ENCODE peak calls at places on chromosome 4, in five cellular contexts. Z is stimulated activated naive CD4-positive, alpha-beta T cell; W is T-helper 1 cell; K is HT-29; E is NCI-H524. I is an unnamed sample.

GRCh38 chr4:33302298-33302697 is 2582.1 kb downstream of the PCDH7 start:
- DNase-seq in Z (no peak), W (no peak), K (no peak), E (no peak), I (no peak)

GRCh38 chr4:2934077-2934812 is 29.0 kb downstream of the NOP14 start:
- DNase-seq in Z (peak), W (peak), K (peak), E (no peak), I (no peak)

GRCh38 chr4:10655968-10656367 is 28.6 kb downstream of the CLNK start:
- DNase-seq in Z (no peak), W (no peak), K (peak), E (no peak), I (no peak)

GRCh38 chr4:12724520-12724919 is 759.6 kb downstream of the RAB28 start:
- DNase-seq in Z (no peak), W (no peak), K (peak), E (no peak), I (no peak)

GRCh38 chr4:73822389-73822788 is 14.1 kb upstream of the CXCL6 start:
- DNase-seq in Z (no peak), W (no peak), K (no peak), E (no peak), I (no peak)

GRCh38 chr4:182800216-182800515 is 117.0 kb downstream of the DCTD start:
- DNase-seq in Z (no peak), W (no peak), K (no peak), E (no peak), I (no peak)

GRCh38 chr4:103915224-103915869 is 195.6 kb upstream of the TACR3 start:
- DNase-seq in Z (no peak), W (no peak), K (peak), E (no peak), I (peak)

GRCh38 chr4:123064390-123064789 is 142.0 kb upstream of the NUDT6 start:
- DNase-seq in Z (no peak), W (no peak), K (no peak), E (no peak), I (no peak)

GRCh38 chr4:25875281-25875745 is 12.5 kb upstream of the SEL1L3 start:
- DNase-seq in Z (no peak), W (no peak), K (no peak), E (no peak), I (no peak)

GRCh38 chr4:3338976-3339531 is 46.2 kb downstream of the RGS12 start:
- DNase-seq in Z (no peak), W (no peak), K (no peak), E (no peak), I (no peak)

GRCh38 chr4:155885666-155886065 is 17.8 kb upstream of the TDO2 start:
- DNase-seq in Z (no peak), W (no peak), K (no peak), E (no peak), I (no peak)

GRCh38 chr4:162461952-162462351 is 298.2 kb upstream of the FSTL5 start:
- DNase-seq in Z (no peak), W (no peak), K (peak), E (no peak), I (no peak)

GRCh38 chr4:95251568-95251967 is 297.2 kb downstream of the UNC5C start:
- DNase-seq in Z (no peak), W (no peak), K (no peak), E (no peak), I (no peak)

GRCh38 chr4:114043116-114043515 is 63.7 kb upstream of the ARSJ start:
- DNase-seq in Z (no peak), W (no peak), K (no peak), E (no peak), I (no peak)

GRCh38 chr4:85496146-85496849 is 21.3 kb downstream of the ARHGAP24 start:
- DNase-seq in Z (no peak), W (no peak), K (no peak), E (no peak), I (no peak)

GRCh38 chr4:152273343-152273742 is 262.5 kb downstream of the FBXW7 start:
- DNase-seq in Z (no peak), W (no peak), K (no peak), E (no peak), I (no peak)

GRCh38 chr4:785332-786073 is 40.4 kb downstream of the CPLX1 start:
- DNase-seq in Z (no peak), W (no peak), K (no peak), E (no peak), I (no peak)

GRCh38 chr4:22686156-22686555 is 6.6 kb upstream of the GBA3 start:
- DNase-seq in Z (no peak), W (no peak), K (no peak), E (no peak), I (no peak)

GRCh38 chr4:22072726-22073125 is 124.2 kb upstream of the KCNIP4 start:
- DNase-seq in Z (no peak), W (no peak), K (no peak), E (no peak), I (no peak)

GRCh38 chr4:176125063-176125462 is 59.4 kb downstream of the WDR17 start:
- DNase-seq in Z (no peak), W (no peak), K (no peak), E (no peak), I (no peak)

GRCh38 chr4:47315346-47315745 is 148.2 kb downstream of the COMMD8 start:
- DNase-seq in Z (no peak), W (no peak), K (no peak), E (no peak), I (no peak)

GRCh38 chr4:71396382-71396781 is 57.6 kb downstream of the SLC4A4 start:
- DNase-seq in Z (no peak), W (no peak), K (no peak), E (no peak), I (no peak)

GRCh38 chr4:5800496-5800895 is 89.5 kb downstream of the EVC start:
- DNase-seq in Z (no peak), W (no peak), K (no peak), E (no peak), I (no peak)

GRCh38 chr4:127604949-127605709 is 27.6 kb upstream of the INTU start:
- DNase-seq in Z (no peak), W (no peak), K (peak), E (no peak), I (peak)

GRCh38 chr4:6287017-6287788 is 17.6 kb downstream of the WFS1 start:
- DNase-seq in Z (no peak), W (no peak), K (no peak), E (no peak), I (no peak)

GRCh38 chr4:8589831-8590545 is 2.6 kb upstream of the CPZ start:
- DNase-seq in Z (no peak), W (no peak), K (no peak), E (no peak), I (no peak)

GRCh38 chr4:24778427-24779225 is 16.7 kb upstream of the SOD3 start:
- DNase-seq in Z (no peak), W (no peak), K (no peak), E (no peak), I (no peak)

GRCh38 chr4:26126135-26126718 is 194.6 kb upstream of the RBPJ start:
- DNase-seq in Z (no peak), W (no peak), K (no peak), E (no peak), I (no peak)

GRCh38 chr4:25813705-25814104 is 49.1 kb downstream of the SEL1L3 start:
- DNase-seq in Z (no peak), W (no peak), K (no peak), E (no peak), I (no peak)

GRCh38 chr4:2273657-2274319 is 11.9 kb upstream of the MXD4 start:
- DNase-seq in Z (no peak), W (no peak), K (no peak), E (no peak), I (no peak)

GRCh38 chr4:130335417-130336194 is 1239.7 kb downstream of the C4orf33 start:
- DNase-seq in Z (no peak), W (no peak), K (no peak), E (no peak), I (no peak)

GRCh38 chr4:2338754-2339457 is 77.0 kb upstream of the MXD4 start:
- DNase-seq in Z (no peak), W (no peak), K (no peak), E (no peak), I (no peak)

GRCh38 chr4:23789765-23790164 is 100.1 kb downstream of the PPARGC1A start:
- DNase-seq in Z (no peak), W (no peak), K (no peak), E (no peak), I (no peak)

GRCh38 chr4:104826171-104826570 is 320.5 kb upstream of the TET2 start:
- DNase-seq in Z (no peak), W (no peak), K (peak), E (no peak), I (no peak)

GRCh38 chr4:74456849-74457395 is 12.0 kb downstream of the AREG start:
- DNase-seq in Z (no peak), W (no peak), K (no peak), E (no peak), I (no peak)

GRCh38 chr4:148514581-148514980 is 72.4 kb upstream of the NR3C2 start:
- DNase-seq in Z (no peak), W (no peak), K (no peak), E (no peak), I (no peak)